ENCODE peak calls at places on chromosomes 5 and 9, in four cellular contexts. One of them, this sample, is unnamed.

GRCh38 chr9:130932220-130933069 is 6.6 kb downstream of the FIBCD1 start:
- DNase-seq in AG09309: no peak
- DNase-seq in Daoy: peak
- DNase-seq in activated T-cell treated with anti-CD3 and anti-CD28 coated beads, Interleukin-2, amount 50 U/mL, for 24 hours: no peak
- DNase-seq in this sample: peak

GRCh38 chr5:7904170-7904569 is 35.2 kb downstream of the MTRR start:
- DNase-seq in Daoy: peak
- DNase-seq in AG09309: peak
- DNase-seq in activated T-cell treated with anti-CD3 and anti-CD28 coated beads, Interleukin-2, amount 50 U/mL, for 24 hours: no peak
- DNase-seq in this sample: peak

GRCh38 chr9:133609311-133610098 is at the start of gene FAM163B:
- DNase-seq in Daoy: peak
- DNase-seq in AG09309: no peak
- DNase-seq in activated T-cell treated with anti-CD3 and anti-CD28 coated beads, Interleukin-2, amount 50 U/mL, for 24 hours: peak
- DNase-seq in this sample: no peak

GRCh38 chr5:119355636-119356383 is at the start of gene TNFAIP8:
- DNase-seq in activated T-cell treated with anti-CD3 and anti-CD28 coated beads, Interleukin-2, amount 50 U/mL, for 24 hours: peak
- DNase-seq in Daoy: peak
- DNase-seq in AG09309: no peak
- DNase-seq in this sample: no peak

GRCh38 chr5:173826179-173826920 is 61.8 kb upstream of the CPEB4 start:
- DNase-seq in AG09309: no peak
- DNase-seq in Daoy: no peak
- DNase-seq in activated T-cell treated with anti-CD3 and anti-CD28 coated beads, Interleukin-2, amount 50 U/mL, for 24 hours: no peak
- DNase-seq in this sample: no peak

GRCh38 chr5:73684691-73685090 is 58.7 kb downstream of the ARHGEF28 start:
- DNase-seq in AG09309: no peak
- DNase-seq in Daoy: no peak
- DNase-seq in activated T-cell treated with anti-CD3 and anti-CD28 coated beads, Interleukin-2, amount 50 U/mL, for 24 hours: no peak
- DNase-seq in this sample: no peak

GRCh38 chr5:124301850-124302249 is 444.6 kb downstream of the ZNF608 start:
- DNase-seq in activated T-cell treated with anti-CD3 and anti-CD28 coated beads, Interleukin-2, amount 50 U/mL, for 24 hours: no peak
- DNase-seq in AG09309: no peak
- DNase-seq in Daoy: peak
- DNase-seq in this sample: no peak

GRCh38 chr5:73447234-73448071 is 1.1 kb downstream of the FOXD1 start:
- DNase-seq in Daoy: peak
- DNase-seq in activated T-cell treated with anti-CD3 and anti-CD28 coated beads, Interleukin-2, amount 50 U/mL, for 24 hours: peak
- DNase-seq in AG09309: no peak
- DNase-seq in this sample: peak

GRCh38 chr5:68683632-68684035 is 410.2 kb upstream of the SLC30A5 start:
- DNase-seq in activated T-cell treated with anti-CD3 and anti-CD28 coated beads, Interleukin-2, amount 50 U/mL, for 24 hours: no peak
- DNase-seq in AG09309: peak
- DNase-seq in Daoy: peak
- DNase-seq in this sample: peak

GRCh38 chr9:81517954-81518353 is 171.4 kb downstream of the TLE1 start:
- DNase-seq in Daoy: no peak
- DNase-seq in activated T-cell treated with anti-CD3 and anti-CD28 coated beads, Interleukin-2, amount 50 U/mL, for 24 hours: no peak
- DNase-seq in AG09309: no peak
- DNase-seq in this sample: no peak

GRCh38 chr9:20551236-20551635 is 71.1 kb downstream of the MLLT3 start:
- DNase-seq in activated T-cell treated with anti-CD3 and anti-CD28 coated beads, Interleukin-2, amount 50 U/mL, for 24 hours: no peak
- DNase-seq in AG09309: no peak
- DNase-seq in Daoy: peak
- DNase-seq in this sample: peak

GRCh38 chr5:36079200-36079761 is 12.6 kb upstream of the UGT3A2 start:
- DNase-seq in AG09309: no peak
- DNase-seq in activated T-cell treated with anti-CD3 and anti-CD28 coated beads, Interleukin-2, amount 50 U/mL, for 24 hours: no peak
- DNase-seq in Daoy: peak
- DNase-seq in this sample: peak